ENCODE peak calls at places on chromosome 12, in six cellular contexts. One of them, this sample, is unnamed. For H3K4me1, the result is how much of the 10 kb centered on the place peaks cover.

GRCh38 chr12:34304546-34304945 is 282.2 kb downstream of the ALG10 start:
- DNase-seq in ovary: no peak
- DNase-seq in lung: no peak
- DNase-seq in right atrium auricular region: no peak
- DNase-seq in tibial artery: no peak
- DNase-seq in OCI-LY7: no peak
- DNase-seq in this sample: peak

GRCh38 chr12:130013771-130014484 is 110.1 kb upstream of the TMEM132D start:
- DNase-seq in tibial artery: no peak
- DNase-seq in OCI-LY7: peak
- DNase-seq in ovary: no peak
- DNase-seq in right atrium auricular region: no peak
- DNase-seq in lung: peak
- DNase-seq in this sample: peak

GRCh38 chr12:107845980-107846659 is 71.6 kb downstream of the ASCL4 start:
- DNase-seq in tibial artery: no peak
- DNase-seq in lung: no peak
- DNase-seq in ovary: no peak
- DNase-seq in OCI-LY7: no peak
- DNase-seq in right atrium auricular region: no peak
- DNase-seq in this sample: no peak

GRCh38 chr12:127987199-127987901 is 279.6 kb upstream of the TMEM132C start:
- DNase-seq in tibial artery: no peak
- DNase-seq in lung: no peak
- DNase-seq in OCI-LY7: no peak
- DNase-seq in right atrium auricular region: no peak
- DNase-seq in ovary: no peak
- DNase-seq in this sample: no peak

GRCh38 chr12:82326905-82327503 is 31.2 kb downstream of the CCDC59 start:
- DNase-seq in ovary: no peak
- DNase-seq in lung: no peak
- DNase-seq in tibial artery: no peak
- DNase-seq in right atrium auricular region: no peak
- DNase-seq in OCI-LY7: peak
- DNase-seq in this sample: no peak

GRCh38 chr12:65156366-65156831 is 13.0 kb upstream of the LEMD3 start:
- DNase-seq in OCI-LY7: peak
- DNase-seq in tibial artery: no peak
- DNase-seq in right atrium auricular region: no peak
- DNase-seq in ovary: no peak
- DNase-seq in lung: no peak
- DNase-seq in this sample: no peak

GRCh38 chr12:92581579-92581978 is 121.2 kb upstream of the PLEKHG7 start:
- DNase-seq in tibial artery: no peak
- DNase-seq in lung: no peak
- DNase-seq in right atrium auricular region: no peak
- DNase-seq in OCI-LY7: no peak
- DNase-seq in ovary: no peak
- DNase-seq in this sample: no peak

GRCh38 chr12:27009926-27010325 is 4.3 kb downstream of the TM7SF3 start:
- DNase-seq in tibial artery: no peak
- DNase-seq in OCI-LY7: peak
- DNase-seq in lung: no peak
- DNase-seq in right atrium auricular region: no peak
- DNase-seq in ovary: no peak
- DNase-seq in this sample: no peak

GRCh38 chr12:122909442-122910288 is 13.7 kb upstream of the VPS37B start:
- DNase-seq in ovary: no peak
- DNase-seq in right atrium auricular region: no peak
- DNase-seq in tibial artery: no peak
- DNase-seq in OCI-LY7: no peak
- DNase-seq in lung: no peak
- DNase-seq in this sample: no peak

GRCh38 chr12:19183121-19183838 is 53.7 kb downstream of the PLEKHA5 start:
- DNase-seq in ovary: no peak
- DNase-seq in right atrium auricular region: no peak
- DNase-seq in tibial artery: no peak
- DNase-seq in lung: no peak
- DNase-seq in OCI-LY7: no peak
- DNase-seq in this sample: no peak

GRCh38 chr12:108425238-108425795 is 86.2 kb upstream of the CMKLR1 start:
- DNase-seq in tibial artery: no peak
- DNase-seq in ovary: no peak
- DNase-seq in lung: no peak
- DNase-seq in OCI-LY7: no peak
- DNase-seq in right atrium auricular region: no peak
- DNase-seq in this sample: no peak

GRCh38 chr12:29073631-29074239 is 75.3 kb upstream of the FAR2 start:
- DNase-seq in right atrium auricular region: no peak
- DNase-seq in tibial artery: no peak
- DNase-seq in lung: no peak
- DNase-seq in OCI-LY7: peak
- DNase-seq in ovary: no peak
- DNase-seq in this sample: no peak

GRCh38 chr12:109052415-109053323 is at the start of gene USP30:
- DNase-seq in tibial artery: peak
- DNase-seq in OCI-LY7: peak
- DNase-seq in right atrium auricular region: peak
- DNase-seq in ovary: peak
- DNase-seq in lung: peak
- DNase-seq in this sample: peak

GRCh38 chr12:56326533-56326932 is 7.3 kb downstream of the PAN2 start:
- DNase-seq in lung: no peak
- DNase-seq in right atrium auricular region: no peak
- DNase-seq in OCI-LY7: no peak
- DNase-seq in ovary: peak
- DNase-seq in tibial artery: no peak
- DNase-seq in this sample: no peak

GRCh38 chr12:126936181-126936851 is 1330.7 kb upstream of the TMEM132C start:
- DNase-seq in right atrium auricular region: no peak
- DNase-seq in ovary: no peak
- DNase-seq in tibial artery: no peak
- DNase-seq in lung: peak
- DNase-seq in OCI-LY7: no peak
- DNase-seq in this sample: peak

GRCh38 chr12:49664591-49665146 is 41.3 kb downstream of the PRPF40B start:
- DNase-seq in OCI-LY7: peak
- DNase-seq in tibial artery: no peak
- DNase-seq in right atrium auricular region: no peak
- DNase-seq in ovary: no peak
- DNase-seq in lung: no peak
- DNase-seq in this sample: no peak

GRCh38 chr12:93115646-93116045 is 186.6 kb upstream of the EEA1 start:
- DNase-seq in ovary: peak
- DNase-seq in right atrium auricular region: no peak
- DNase-seq in lung: no peak
- DNase-seq in OCI-LY7: no peak
- DNase-seq in tibial artery: no peak
- DNase-seq in this sample: no peak

GRCh38 chr12:586318-587071 is 76.8 kb downstream of the NINJ2 start:
- DNase-seq in ovary: peak
- DNase-seq in right atrium auricular region: no peak
- DNase-seq in lung: no peak
- DNase-seq in tibial artery: no peak
- DNase-seq in OCI-LY7: no peak
- DNase-seq in this sample: no peak

GRCh38 chr12:6425588-6426531 is 18.9 kb upstream of the CD27 start:
- DNase-seq in right atrium auricular region: no peak
- DNase-seq in ovary: no peak
- DNase-seq in lung: no peak
- DNase-seq in OCI-LY7: peak
- DNase-seq in tibial artery: no peak
- DNase-seq in this sample: no peak

GRCh38 chr12:25254271-25254880 is 3.6 kb upstream of the KRAS start:
- DNase-seq in OCI-LY7: no peak
- DNase-seq in tibial artery: no peak
- DNase-seq in right atrium auricular region: no peak
- DNase-seq in ovary: no peak
- DNase-seq in lung: no peak
- DNase-seq in this sample: no peak

GRCh38 chr12:130878193-130879185 is 6.6 kb downstream of the RAN start:
- DNase-seq in right atrium auricular region: no peak
- DNase-seq in OCI-LY7: peak
- DNase-seq in ovary: no peak
- DNase-seq in tibial artery: no peak
- DNase-seq in lung: no peak
- DNase-seq in this sample: no peak

GRCh38 chr12:49673446-49674317 is 33.5 kb downstream of the FMNL3 start:
- DNase-seq in ovary: peak
- DNase-seq in tibial artery: peak
- DNase-seq in lung: peak
- DNase-seq in OCI-LY7: no peak
- DNase-seq in right atrium auricular region: peak
- DNase-seq in this sample: peak

GRCh38 chr12:70367268-70368141 is 1.4 kb downstream of the KCNMB4 start:
- DNase-seq in ovary: no peak
- DNase-seq in lung: no peak
- DNase-seq in tibial artery: no peak
- DNase-seq in OCI-LY7: peak
- DNase-seq in right atrium auricular region: no peak
- DNase-seq in this sample: no peak

GRCh38 chr12:127690161-127690560 is 576.8 kb upstream of the TMEM132C start:
- DNase-seq in OCI-LY7: peak
- DNase-seq in ovary: no peak
- DNase-seq in tibial artery: no peak
- DNase-seq in right atrium auricular region: no peak
- DNase-seq in lung: no peak
- DNase-seq in this sample: no peak

GRCh38 chr12:50924439-50925341 is 27.7 kb upstream of the HIGD1C start:
- DNase-seq in lung: peak
- DNase-seq in tibial artery: peak
- DNase-seq in ovary: peak
- DNase-seq in right atrium auricular region: peak
- DNase-seq in OCI-LY7: peak
- DNase-seq in this sample: peak

GRCh38 chr12:97960741-97961608 is 498.4 kb downstream of the RMST start:
- DNase-seq in lung: peak
- DNase-seq in OCI-LY7: peak
- DNase-seq in ovary: no peak
- DNase-seq in tibial artery: no peak
- DNase-seq in right atrium auricular region: no peak
- DNase-seq in this sample: peak

GRCh38 chr12:117143008-117143532 is 43.9 kb upstream of the TESC start:
- DNase-seq in ovary: no peak
- DNase-seq in lung: peak
- DNase-seq in OCI-LY7: no peak
- DNase-seq in right atrium auricular region: no peak
- DNase-seq in tibial artery: no peak
- DNase-seq in this sample: no peak

GRCh38 chr12:79932393-79932792 is 2.5 kb downstream of the PPP1R12A start:
- DNase-seq in OCI-LY7: no peak
- DNase-seq in ovary: no peak
- DNase-seq in right atrium auricular region: no peak
- DNase-seq in lung: no peak
- DNase-seq in tibial artery: no peak
- DNase-seq in this sample: no peak

GRCh38 chr12:79925492-79925891 is 9.4 kb downstream of the PPP1R12A start:
- DNase-seq in OCI-LY7: no peak
- DNase-seq in lung: no peak
- DNase-seq in right atrium auricular region: no peak
- DNase-seq in tibial artery: no peak
- DNase-seq in ovary: no peak
- DNase-seq in this sample: no peak

GRCh38 chr12:79926951-79927350 is 7.9 kb downstream of the PPP1R12A start:
- DNase-seq in lung: no peak
- DNase-seq in tibial artery: no peak
- DNase-seq in right atrium auricular region: no peak
- DNase-seq in OCI-LY7: no peak
- DNase-seq in ovary: no peak
- DNase-seq in this sample: no peak

GRCh38 chr12:79927772-79928474 is 7.0 kb downstream of the PPP1R12A start:
- DNase-seq in tibial artery: no peak
- DNase-seq in ovary: no peak
- DNase-seq in OCI-LY7: peak
- DNase-seq in lung: no peak
- DNase-seq in right atrium auricular region: no peak
- DNase-seq in this sample: no peak

DNA sequence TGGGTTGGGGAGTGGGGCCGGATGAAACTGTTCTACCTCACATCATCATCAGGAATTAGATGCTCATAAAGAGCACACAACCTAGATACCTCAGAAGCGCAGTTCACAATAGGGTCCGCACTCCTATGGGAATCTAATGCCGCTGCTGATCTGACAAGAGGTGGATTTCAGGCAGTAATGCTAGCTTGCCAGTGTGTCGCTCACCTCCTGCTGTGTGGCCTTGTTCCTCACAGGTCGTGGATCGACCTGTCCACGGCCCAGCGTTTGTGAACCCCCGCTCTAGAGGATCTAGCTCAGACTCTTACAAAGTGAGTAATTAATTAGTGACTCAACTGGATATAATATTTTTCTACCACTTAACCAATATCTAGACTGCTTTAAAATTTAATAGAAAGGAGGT is 5.8 kb downstream of the PPP1R12A start:
- DNase-seq in ovary: no peak
- DNase-seq in tibial artery: no peak
- DNase-seq in lung: no peak
- DNase-seq in right atrium auricular region: no peak
- DNase-seq in OCI-LY7: no peak
- DNase-seq in this sample: no peak
- H3K4me1 ChIP-seq in ovary: under half
- H3K4me1 ChIP-seq in tibial artery: under half
- H3K4me1 ChIP-seq in lung: under half
- H3K4me1 ChIP-seq in right atrium auricular region: half or more
- H3K4me1 ChIP-seq in OCI-LY7: under half
- H3K4me1 ChIP-seq in this sample: under half

GRCh38 chr12:13976880-13977279 is 4.5 kb downstream of the GRIN2B start:
- DNase-seq in right atrium auricular region: no peak
- DNase-seq in lung: no peak
- DNase-seq in tibial artery: no peak
- DNase-seq in OCI-LY7: no peak
- DNase-seq in ovary: no peak
- DNase-seq in this sample: no peak
- TF ChIP-seq CTCF in right atrium auricular region: no peak
- TF ChIP-seq CTCF in lung: no peak
- TF ChIP-seq CTCF in tibial artery: no peak
- TF ChIP-seq CTCF in OCI-LY7: peak
- TF ChIP-seq CTCF in ovary: no peak
- TF ChIP-seq CTCF in this sample: no peak

DNA sequence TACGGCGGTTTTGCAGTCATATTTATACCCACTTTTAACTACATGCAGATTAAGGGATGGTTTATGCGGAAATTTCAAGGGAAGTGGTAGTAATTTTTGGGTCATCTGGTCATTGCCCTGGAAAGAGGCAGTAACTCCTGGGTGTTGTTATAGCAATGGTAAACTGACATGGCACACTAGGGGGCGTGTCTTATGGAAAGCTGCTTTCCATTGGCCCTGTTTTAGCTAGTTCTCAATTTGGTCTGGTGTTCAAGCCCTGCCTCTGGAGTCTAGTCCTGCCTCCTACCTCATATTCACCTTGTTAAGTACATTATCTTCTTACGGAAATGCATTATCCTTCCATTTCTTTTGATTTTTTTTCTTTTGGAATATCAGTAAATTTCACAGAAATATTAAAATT is 1.7 kb upstream of the IAPP start:
- DNase-seq in right atrium auricular region: no peak
- DNase-seq in ovary: no peak
- DNase-seq in tibial artery: no peak
- DNase-seq in lung: no peak
- DNase-seq in OCI-LY7: peak
- DNase-seq in this sample: no peak
- H3K27ac ChIP-seq in right atrium auricular region: no peak
- H3K27ac ChIP-seq in ovary: no peak
- H3K27ac ChIP-seq in tibial artery: no peak
- H3K27ac ChIP-seq in lung: no peak
- H3K27ac ChIP-seq in OCI-LY7: no peak
- H3K27ac ChIP-seq in this sample: no peak

GRCh38 chr12:52390739-52391617 is 5.5 kb upstream of the KRT84 start:
- DNase-seq in OCI-LY7: peak
- DNase-seq in ovary: no peak
- DNase-seq in lung: no peak
- DNase-seq in right atrium auricular region: no peak
- DNase-seq in tibial artery: no peak
- DNase-seq in this sample: no peak
- H3K4me1 ChIP-seq in OCI-LY7: under half
- H3K4me1 ChIP-seq in ovary: under half
- H3K4me1 ChIP-seq in lung: under half
- H3K4me1 ChIP-seq in right atrium auricular region: under half
- H3K4me1 ChIP-seq in tibial artery: under half
- H3K4me1 ChIP-seq in this sample: under half

This sample was measured in pancreas.